ENCODE peak calls at places on chromosomes 4 and X, in eight cellular contexts. One of them, this sample, is unnamed.

GRCh38 chr4:112633477-112634235 is 3.1 kb downstream of the ZGRF1 start:
- DNase-seq in NCI-H2081: no peak
- DNase-seq in mesenchymal stem cell: peak; percentile 53
- DNase-seq in midbrain: peak; percentile 44
- DNase-seq in fibroblast of mammary gland: peak; percentile 55
- DNase-seq in COR-L47: peak; percentile 3
- DNase-seq in left cardiac atrium: no peak
- DNase-seq in globus pallidus: peak; percentile 47
- DNase-seq in this sample: no peak

GRCh38 chr4:150117094-150117493 is 38.8 kb downstream of the DCLK2 start:
- DNase-seq in NCI-H2081: no peak
- DNase-seq in mesenchymal stem cell: no peak
- DNase-seq in midbrain: no peak
- DNase-seq in fibroblast of mammary gland: peak; percentile 61
- DNase-seq in COR-L47: no peak
- DNase-seq in left cardiac atrium: no peak
- DNase-seq in globus pallidus: no peak
- DNase-seq in this sample: no peak

GRCh38 chr4:139555705-139556070 is 331 bp downstream of the SETD7 start:
- DNase-seq in NCI-H2081: no peak
- DNase-seq in mesenchymal stem cell: no peak
- DNase-seq in midbrain: peak; percentile 56
- DNase-seq in fibroblast of mammary gland: no peak
- DNase-seq in COR-L47: no peak
- DNase-seq in left cardiac atrium: peak; percentile 71
- DNase-seq in globus pallidus: peak; percentile 41
- DNase-seq in this sample: no peak

GRCh38 chr4:71609651-71610050 is 174.2 kb downstream of the GC start:
- DNase-seq in NCI-H2081: no peak
- DNase-seq in mesenchymal stem cell: no peak
- DNase-seq in midbrain: no peak
- DNase-seq in fibroblast of mammary gland: no peak
- DNase-seq in COR-L47: peak; percentile 23
- DNase-seq in left cardiac atrium: no peak
- DNase-seq in globus pallidus: no peak
- DNase-seq in this sample: no peak

GRCh38 chr4:37995299-37995821 is 35.2 kb downstream of the PTTG2 start:
- DNase-seq in NCI-H2081: no peak
- DNase-seq in mesenchymal stem cell: no peak
- DNase-seq in midbrain: no peak
- DNase-seq in fibroblast of mammary gland: no peak
- DNase-seq in COR-L47: no peak
- DNase-seq in left cardiac atrium: no peak
- DNase-seq in globus pallidus: no peak
- DNase-seq in this sample: no peak

GRCh38 chr4:85909851-85910250 is 434.9 kb downstream of the ARHGAP24 start:
- DNase-seq in NCI-H2081: no peak
- DNase-seq in mesenchymal stem cell: no peak
- DNase-seq in midbrain: no peak
- DNase-seq in fibroblast of mammary gland: no peak
- DNase-seq in COR-L47: no peak
- DNase-seq in left cardiac atrium: peak; percentile 36
- DNase-seq in globus pallidus: no peak
- DNase-seq in this sample: no peak

GRCh38 chrX:25191403-25191802 is 175.6 kb upstream of the ARX start:
- DNase-seq in NCI-H2081: no peak
- DNase-seq in mesenchymal stem cell: no peak
- DNase-seq in midbrain: no peak
- DNase-seq in fibroblast of mammary gland: no peak
- DNase-seq in COR-L47: no peak
- DNase-seq in left cardiac atrium: no peak
- DNase-seq in globus pallidus: no peak
- DNase-seq in this sample: no peak

GRCh38 chrX:152824841-152825374 is 5.6 kb downstream of the CETN2 start:
- DNase-seq in NCI-H2081: no peak
- DNase-seq in mesenchymal stem cell: no peak
- DNase-seq in midbrain: no peak
- DNase-seq in fibroblast of mammary gland: peak; percentile 48
- DNase-seq in COR-L47: no peak
- DNase-seq in left cardiac atrium: no peak
- DNase-seq in globus pallidus: no peak
- DNase-seq in this sample: no peak

GRCh38 chr4:145545538-145546224 is 64.0 kb downstream of the SMAD1 start:
- DNase-seq in NCI-H2081: no peak
- DNase-seq in mesenchymal stem cell: peak; percentile 93
- DNase-seq in midbrain: no peak
- DNase-seq in fibroblast of mammary gland: peak; percentile 89
- DNase-seq in COR-L47: no peak
- DNase-seq in left cardiac atrium: no peak
- DNase-seq in globus pallidus: no peak
- DNase-seq in this sample: no peak

GRCh38 chr4:159593157-159593556 is 490.3 kb downstream of the RAPGEF2 start:
- DNase-seq in NCI-H2081: no peak
- DNase-seq in mesenchymal stem cell: no peak
- DNase-seq in midbrain: no peak
- DNase-seq in fibroblast of mammary gland: no peak
- DNase-seq in COR-L47: no peak
- DNase-seq in left cardiac atrium: no peak
- DNase-seq in globus pallidus: no peak
- DNase-seq in this sample: no peak

GRCh38 chr4:2535386-2536192 is 858 bp upstream of the FAM193A start:
- DNase-seq in NCI-H2081: peak; percentile 12
- DNase-seq in mesenchymal stem cell: peak; percentile 57
- DNase-seq in midbrain: peak; percentile 58
- DNase-seq in fibroblast of mammary gland: peak; percentile 26
- DNase-seq in COR-L47: no peak
- DNase-seq in left cardiac atrium: peak; percentile 60
- DNase-seq in globus pallidus: peak; percentile 48
- DNase-seq in this sample: peak; percentile 33

GRCh38 chrX:48751343-48751742 is 10.2 kb upstream of the GLOD5 start:
- DNase-seq in NCI-H2081: no peak
- DNase-seq in mesenchymal stem cell: no peak
- DNase-seq in midbrain: no peak
- DNase-seq in fibroblast of mammary gland: no peak
- DNase-seq in COR-L47: no peak
- DNase-seq in left cardiac atrium: no peak
- DNase-seq in globus pallidus: no peak
- DNase-seq in this sample: no peak

GRCh38 chr4:41366911-41367517 is 110.3 kb downstream of the UCHL1 start:
- DNase-seq in NCI-H2081: no peak
- DNase-seq in mesenchymal stem cell: no peak
- DNase-seq in midbrain: no peak
- DNase-seq in fibroblast of mammary gland: no peak
- DNase-seq in COR-L47: no peak
- DNase-seq in left cardiac atrium: no peak
- DNase-seq in globus pallidus: no peak
- DNase-seq in this sample: no peak

GRCh38 chr4:139575072-139575471 is 19.1 kb upstream of the SETD7 start:
- DNase-seq in NCI-H2081: no peak
- DNase-seq in mesenchymal stem cell: no peak
- DNase-seq in midbrain: no peak
- DNase-seq in fibroblast of mammary gland: no peak
- DNase-seq in COR-L47: no peak
- DNase-seq in left cardiac atrium: no peak
- DNase-seq in globus pallidus: no peak
- DNase-seq in this sample: no peak

GRCh38 chr4:76219299-76220055 is 5.9 kb upstream of the SCARB2 start:
- DNase-seq in NCI-H2081: no peak
- DNase-seq in mesenchymal stem cell: peak; percentile 83
- DNase-seq in midbrain: no peak
- DNase-seq in fibroblast of mammary gland: peak; percentile 83
- DNase-seq in COR-L47: no peak
- DNase-seq in left cardiac atrium: no peak
- DNase-seq in globus pallidus: no peak
- DNase-seq in this sample: no peak